ENCODE peak calls at places on chromosomes 7 and 10, in ten cellular contexts. T, E, K, C, W, O, R, L, U and N are unnamed samples.
A peak's percentile ranks its signal among the peaks of the same experiment; 100 is the strongest.

GRCh38 chr7:95527033-95527775 is 41.5 kb downstream of the ASB4 start:
- DNase-seq in E (peak; percentile 60), L (peak; percentile 73), R (peak; percentile 17), C (no peak), W (peak; percentile 22), U (peak; percentile 76), K (peak; percentile 74), T (no peak), O (peak; percentile 73), N (peak; percentile 43)

GRCh38 chr7:105352018-105352612 is 36.6 kb downstream of the SRPK2 start:
- DNase-seq in U (no peak), L (no peak), K (no peak), E (no peak), C (no peak), R (peak; percentile 35), O (no peak), W (peak; percentile 81), T (peak; percentile 75), N (peak; percentile 94)

GRCh38 chr7:107563072-107563760 is 504 bp downstream of the COG5 start:
- DNase-seq in U (no peak), O (peak; percentile 46), L (peak; percentile 91), C (no peak), T (no peak), R (peak; percentile 18), K (peak; percentile 76), E (no peak), W (no peak), N (no peak)

GRCh38 chr7:84675633-84676034 is 481.0 kb upstream of the SEMA3A start:
- DNase-seq in O (no peak), L (peak; percentile 59), T (no peak), E (no peak), R (no peak), K (peak; percentile 36), C (no peak), U (peak; percentile 86), W (no peak), N (no peak)

GRCh38 chr7:86876132-86876531 is 183.3 kb downstream of the ELAPOR2 start:
- DNase-seq in L (no peak), T (no peak), C (no peak), O (no peak), E (no peak), U (no peak), R (no peak), W (no peak), K (no peak), N (no peak)

GRCh38 chr10:72639441-72639873 is 13.6 kb upstream of the MICU1 start:
- DNase-seq in C (no peak), O (no peak), T (no peak), U (no peak), K (no peak), E (no peak), W (no peak), R (peak; percentile 5), L (no peak), N (no peak)

GRCh38 chr10:15824498-15824897 is 35.8 kb downstream of the MINDY3 start:
- DNase-seq in K (no peak), U (no peak), C (no peak), O (peak; percentile 3), L (no peak), W (no peak), R (no peak), T (no peak), E (no peak), N (peak; percentile 17)

GRCh38 chr7:26265061-26265460 is 26.6 kb upstream of the SNX10 start:
- DNase-seq in U (no peak), R (no peak), T (no peak), W (no peak), K (no peak), E (no peak), L (no peak), C (no peak), O (no peak), N (no peak)

GRCh38 chr7:141866974-141867373 is 25.7 kb upstream of the PRSS37 start:
- DNase-seq in E (no peak), R (no peak), K (no peak), T (no peak), L (no peak), W (no peak), U (no peak), O (no peak), C (no peak), N (no peak)

GRCh38 chr7:84073476-84073875 is 121.1 kb downstream of the SEMA3A start:
- DNase-seq in R (no peak), U (no peak), E (no peak), L (no peak), C (no peak), O (no peak), W (no peak), T (no peak), K (no peak), N (peak; percentile 75)

GRCh38 chr10:34859170-34859569 is 44.1 kb upstream of the PARD3 start:
- DNase-seq in T (no peak), E (no peak), R (no peak), U (no peak), K (no peak), C (no peak), L (no peak), W (no peak), O (no peak), N (no peak)

GRCh38 chr7:135386776-135387175 is 123.1 kb downstream of the CNOT4 start:
- DNase-seq in O (no peak), C (no peak), W (no peak), R (no peak), K (no peak), E (no peak), T (no peak), U (no peak), L (no peak), N (no peak)

GRCh38 chr7:26813426-26813825 is 51.0 kb downstream of the SKAP2 start:
- DNase-seq in E (no peak), T (no peak), U (no peak), O (no peak), L (no peak), R (no peak), W (no peak), K (no peak), C (no peak), N (no peak)

GRCh38 chr10:71547841-71548493 is 151.2 kb downstream of the CDH23 start:
- DNase-seq in L (no peak), K (no peak), C (no peak), E (no peak), T (no peak), R (no peak), U (no peak), O (no peak), W (no peak), N (peak; percentile 6)

GRCh38 chr10:52308251-52309031 is 5.6 kb upstream of the DKK1 start:
- DNase-seq in L (peak; percentile 63), U (peak; percentile 47), W (peak; percentile 18), O (peak; percentile 62), T (peak; percentile 51), E (no peak), K (peak; percentile 37), C (no peak), R (peak; percentile 41), N (peak; percentile 78)

GRCh38 chr7:37285701-37286475 is 162.8 kb downstream of the ELMO1 start:
- DNase-seq in R (no peak), O (no peak), T (no peak), E (no peak), L (no peak), C (no peak), K (no peak), W (peak; percentile 8), U (no peak), N (no peak)

GRCh38 chr7:101169838-101170531 is 4.6 kb upstream of the VGF start:
- DNase-seq in K (peak; percentile 79), E (no peak), C (no peak), R (peak; percentile 72), O (no peak), T (peak; percentile 93), W (peak; percentile 79), L (peak; percentile 67), U (peak; percentile 53), N (peak; percentile 55)

GRCh38 chr7:127514499-127514898 is 70.9 kb downstream of the GCC1 start:
- DNase-seq in T (no peak), C (no peak), O (peak; percentile 31), R (no peak), K (peak; percentile 44), W (peak; percentile 28), U (peak; percentile 47), E (peak; percentile 22), L (peak; percentile 55), N (peak; percentile 24)

GRCh38 chr10:71780722-71781121 is 7.4 kb upstream of the VSIR start:
- DNase-seq in O (no peak), E (no peak), C (no peak), R (no peak), U (no peak), W (no peak), K (peak; percentile 66), T (no peak), L (no peak), N (no peak)

GRCh38 chr7:105218215-105218614 is 170.5 kb downstream of the SRPK2 start:
- DNase-seq in E (no peak), W (no peak), C (no peak), R (no peak), L (no peak), O (no peak), T (no peak), U (no peak), K (no peak), N (no peak)

GRCh38 chr10:111429288-111430028 is 352.6 kb downstream of the ADRA2A start:
- DNase-seq in O (no peak), T (no peak), L (no peak), K (no peak), C (no peak), E (no peak), R (no peak), U (no peak), W (no peak), N (no peak)

GRCh38 chr10:13224210-13224995 is 9.8 kb downstream of the UCMA start:
- DNase-seq in W (no peak), O (no peak), U (no peak), E (no peak), L (no peak), T (no peak), K (no peak), C (no peak), R (no peak), N (no peak)

GRCh38 chr7:82740246-82740848 is 296.8 kb upstream of the CACNA2D1 start:
- DNase-seq in E (peak; percentile 63), C (no peak), L (peak; percentile 59), R (no peak), O (peak; percentile 18), W (peak; percentile 13), K (no peak), U (peak; percentile 67), T (no peak), N (peak; percentile 46)

GRCh38 chr10:121751191-121751760 is 153.0 kb upstream of the FGFR2 start:
- DNase-seq in K (no peak), O (no peak), T (no peak), L (no peak), U (no peak), E (no peak), W (no peak), C (no peak), R (no peak), N (peak; percentile 46)

GRCh38 chr7:149714910-149715471 is 58.4 kb downstream of the ZNF467 start:
- DNase-seq in R (no peak), O (no peak), K (no peak), L (no peak), E (no peak), W (no peak), U (no peak), T (no peak), C (no peak), N (no peak)

GRCh38 chr7:98203261-98203963 is 7.8 kb upstream of the BHLHA15 start:
- DNase-seq in R (no peak), K (no peak), O (no peak), T (no peak), L (no peak), U (no peak), C (no peak), W (no peak), E (no peak), N (no peak)

GRCh38 chr7:82012453-82012852 is 242.6 kb upstream of the HGF start:
- DNase-seq in E (no peak), T (no peak), C (no peak), W (no peak), U (no peak), O (no peak), R (no peak), K (no peak), L (no peak), N (no peak)

GRCh38 chr10:119633538-119634218 is 17.5 kb upstream of the BAG3 start:
- DNase-seq in R (no peak), L (no peak), K (no peak), W (no peak), T (no peak), C (no peak), U (no peak), O (no peak), E (no peak), N (no peak)